ENCODE peak calls at places on chromosomes 5 and 9, in ten cellular contexts. I is stimulated activated CD4-positive, alpha-beta T cell treated with anti-CD3 and anti-CD28 coated beads, Interleukin-4, amount 100 ng/mL, for 24 hours; G is NCI-H1694; F is stimulated activated CD8-positive, alpha-beta memory T cell treated with anti-CD3 and anti-CD28 coated beads, Interleukin-12 subunit alpha, Interleukin-12 subunit beta, amount 100 ng/mL, for 1 hour; T is NCI-H460; C is A172; X is HL-60; V is EH; N is germinal center; E is fibroblast of the conjunctiva. U is an unnamed sample.

GRCh38 chr9:126131066-126132010 is 195.3 kb upstream of the MVB12B start:
- DNase-seq in V (no peak), F (no peak), X (no peak), C (no peak), G (no peak), N (no peak), I (no peak), E (no peak), T (no peak), U (no peak)

GRCh38 chr5:10307206-10308148 is at the start of gene CMBL:
- DNase-seq in V (peak), N (peak), F (no peak), X (peak), I (peak), T (peak), C (peak), G (peak), E (no peak), U (peak)

GRCh38 chr5:176501333-176501732 is 35.9 kb downstream of the RNF44 start:
- DNase-seq in T (no peak), X (no peak), C (no peak), G (no peak), N (no peak), F (no peak), E (peak), I (no peak), V (peak), U (no peak)

GRCh38 chr9:71847892-71848291 is 63.1 kb downstream of the ABHD17B start:
- DNase-seq in E (no peak), C (no peak), I (no peak), F (no peak), N (no peak), V (no peak), X (no peak), G (no peak), T (no peak), U (no peak)

GRCh38 chr5:179923422-179923821 is 15.7 kb upstream of the TBC1D9B start:
- DNase-seq in G (no peak), N (peak), C (no peak), T (no peak), I (no peak), E (no peak), F (no peak), X (peak), V (no peak), U (no peak)

GRCh38 chr5:57177479-57178156 is 3.8 kb downstream of the GPBP1 start:
- DNase-seq in I (no peak), C (no peak), E (no peak), X (no peak), N (no peak), T (no peak), G (no peak), V (no peak), F (no peak), U (no peak)

GRCh38 chr9:105341784-105342183 is 97.3 kb downstream of the SLC44A1 start:
- DNase-seq in F (no peak), X (no peak), T (no peak), C (peak), I (no peak), G (no peak), N (no peak), V (peak), E (peak), U (no peak)

GRCh38 chr5:170693701-170694100 is 89.8 kb upstream of the GABRP start:
- DNase-seq in T (no peak), F (no peak), I (no peak), C (no peak), N (no peak), E (no peak), X (no peak), V (no peak), G (no peak), U (no peak)